ENCODE peak calls at places on chromosome 20, in six cellular contexts. E, P, C, R, O and T are unnamed samples.
A peak's percentile ranks its signal among the peaks of the same experiment; 100 is the strongest.

GRCh38 chr20:2692886-2693285 is 306 bp downstream of the EBF4 start:
- DNase-seq in E (no peak), P (no peak), C (peak; percentile 37), R (no peak), O (no peak), T (no peak)

GRCh38 chr20:63152322-63153253 is 63.3 kb downstream of the YTHDF1 start:
- DNase-seq in E (no peak), P (no peak), C (no peak), R (no peak), O (no peak), T (peak; percentile 30)

GRCh38 chr20:49983123-49983847 is 505 bp downstream of the SNAI1 start:
- DNase-seq in E (no peak), P (no peak), C (no peak), R (no peak), O (no peak), T (no peak)

GRCh38 chr20:63520594-63520938 is at the start of gene PPDPF:
- DNase-seq in E (no peak), P (peak; percentile 78), C (peak; percentile 91), R (peak; percentile 94), O (peak; percentile 90), T (peak; percentile 84)

GRCh38 chr20:52056203-52057062 is 135.1 kb downstream of the ZFP64 start:
- DNase-seq in E (peak; percentile 7), P (no peak), C (peak; percentile 90), R (no peak), O (no peak), T (no peak)

GRCh38 chr20:19211661-19212523 is 550 bp upstream of the SLC24A3 start:
- DNase-seq in E (no peak), P (no peak), C (peak; percentile 17), R (no peak), O (peak; percentile 73), T (peak; percentile 28)

GRCh38 chr20:11305406-11305805 is 612.3 kb upstream of the BTBD3 start:
- DNase-seq in E (no peak), P (no peak), C (no peak), R (no peak), O (no peak), T (no peak)

GRCh38 chr20:63502671-63503172 is 3.8 kb upstream of the EEF1A2 start:
- DNase-seq in E (no peak), P (no peak), C (no peak), R (no peak), O (no peak), T (no peak)

GRCh38 chr20:15814903-15815302 is 758.3 kb downstream of the KIF16B start:
- DNase-seq in E (no peak), P (no peak), C (peak; percentile 65), R (no peak), O (no peak), T (no peak)

GRCh38 chr20:36571564-36572504 is 1.6 kb upstream of the TGIF2 start:
- DNase-seq in E (no peak), P (no peak), C (no peak), R (peak; percentile 52), O (no peak), T (no peak)
- H3K27ac ChIP-seq in E (peak overlapping the region; percentile 53), P (peak overlapping the region; percentile 95), C (no peak overlapping the region), R (peak overlapping the region; percentile 92), O (peak overlapping the region; percentile 94), T (no peak overlapping the region)

GRCh38 chr20:44990957-44991356 is 24.6 kb downstream of the STK4 start:
- DNase-seq in E (no peak), P (no peak), C (no peak), R (no peak), O (no peak), T (no peak)
- H3K27ac ChIP-seq in E (no peak overlapping the region), P (peak overlapping the region; percentile 70), C (peak overlapping the region; percentile 69), R (peak overlapping the region; percentile 11), O (peak overlapping the region; percentile 46), T (no peak overlapping the region)

GRCh38 chr20:59006864-59007757 is at the start of gene CTSZ:
- DNase-seq in E (no peak), P (no peak), C (peak; percentile 68), R (peak; percentile 69), O (peak; percentile 63), T (peak; percentile 82)

GRCh38 chr20:59004763-59005522 is 2.1 kb downstream of the CTSZ start:
- DNase-seq in E (no peak), P (no peak), C (no peak), R (peak; percentile 73), O (no peak), T (peak; percentile 53)

GRCh38 chr20:59005523-59006166 is 1.4 kb downstream of the CTSZ start:
- DNase-seq in E (no peak), P (no peak), C (no peak), R (no peak), O (no peak), T (no peak)

GRCh38 chr20:59007758-59008511 is 881 bp upstream of the CTSZ start:
- DNase-seq in E (no peak), P (no peak), C (no peak), R (no peak), O (no peak), T (peak; percentile 44)

GRCh38 chr20:59006167-59006863 is 739 bp downstream of the CTSZ start:
- DNase-seq in E (no peak), P (no peak), C (peak; percentile 70), R (no peak), O (peak; percentile 64), T (peak; percentile 62)
- H3K27ac ChIP-seq in E (peak overlapping the region; percentile 82), P (peak overlapping the region; percentile 93), C (peak overlapping the region; percentile 37), R (no peak overlapping the region), O (peak overlapping the region; percentile 61), T (peak overlapping the region; percentile 84)

GRCh38 chr20:8021541-8022269 is 2.1 kb upstream of the TMX4 start:
- DNase-seq in E (no peak), P (no peak), C (no peak), R (no peak), O (no peak), T (no peak)
- H3K27ac ChIP-seq in E (no peak overlapping the region), P (no peak overlapping the region), C (no peak overlapping the region), R (no peak overlapping the region), O (no peak overlapping the region), T (no peak overlapping the region)

DNA sequence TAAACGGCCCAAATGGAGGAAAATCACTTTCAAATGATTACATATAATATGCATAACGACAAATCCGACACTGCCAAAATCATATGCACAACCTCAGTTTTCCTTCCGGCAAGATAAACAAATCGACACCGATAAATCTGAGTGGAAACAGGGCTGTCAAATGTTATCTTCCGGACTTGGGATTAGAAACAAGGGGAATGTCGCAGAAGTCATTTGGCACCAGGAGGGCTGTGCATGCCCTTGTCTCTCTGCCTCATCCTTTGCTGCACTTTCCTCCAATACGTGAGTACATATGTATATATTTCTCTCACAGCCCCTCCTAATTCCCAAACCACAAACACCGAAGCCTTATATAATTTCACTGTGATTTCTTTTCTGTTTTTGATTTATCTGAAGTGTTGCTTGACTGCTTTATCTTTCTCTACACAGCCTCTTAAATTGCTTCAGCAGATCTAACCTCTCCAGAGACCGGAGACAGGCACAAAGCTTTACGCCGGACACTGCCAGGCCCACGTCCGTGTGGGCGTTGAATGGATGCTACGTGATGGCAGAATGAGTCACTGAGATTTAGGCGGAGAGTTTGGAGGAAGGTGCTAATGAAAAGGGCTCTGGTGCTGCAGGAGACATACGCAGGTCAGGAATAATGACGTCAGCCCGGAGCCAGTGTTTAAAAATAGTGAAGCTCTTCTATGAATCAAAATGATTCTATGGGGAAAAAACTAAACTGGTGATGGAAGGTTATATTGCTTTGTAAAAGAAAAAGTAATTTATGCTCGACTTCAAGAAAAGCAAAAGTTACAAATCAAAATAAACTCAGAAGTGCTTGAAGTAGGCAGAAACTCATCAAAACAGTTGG is 21.0 kb upstream of the PRELID3B start:
- DNase-seq in E (peak; percentile 75), P (no peak), C (peak; percentile 40), R (no peak), O (peak; percentile 26), T (peak; percentile 30)
- H3K27ac ChIP-seq in E (no peak overlapping the region), P (peak overlapping the region; percentile 16), C (no peak overlapping the region), R (no peak overlapping the region), O (no peak overlapping the region), T (no peak overlapping the region)